ENCODE peak calls at places on chromosomes 2 and 18, in six cellular contexts. One of them, this sample, is unnamed. For H3K4me1, the result is how much of the 10 kb centered on the place peaks cover.

GRCh38 chr2:16861154-16861929 is 195.7 kb upstream of the CYRIA start:
- DNase-seq in heart left ventricle: no peak
- DNase-seq in tibial nerve: no peak
- DNase-seq in endothelial cell of umbilical vein: no peak
- DNase-seq in hepatocyte: no peak
- DNase-seq in aorta: no peak
- DNase-seq in this sample: no peak

GRCh38 chr2:56230171-56230570 is 46.4 kb downstream of the CCDC85A start:
- DNase-seq in tibial nerve: no peak
- DNase-seq in heart left ventricle: no peak
- DNase-seq in hepatocyte: no peak
- DNase-seq in aorta: no peak
- DNase-seq in endothelial cell of umbilical vein: peak
- DNase-seq in this sample: no peak

GRCh38 chr2:69692424-69692823 is 48.9 kb upstream of the AAK1 start:
- DNase-seq in heart left ventricle: no peak
- DNase-seq in aorta: no peak
- DNase-seq in endothelial cell of umbilical vein: no peak
- DNase-seq in hepatocyte: no peak
- DNase-seq in tibial nerve: no peak
- DNase-seq in this sample: no peak

GRCh38 chr2:226791056-226791486 is 8.5 kb downstream of the IRS1 start:
- DNase-seq in tibial nerve: peak
- DNase-seq in aorta: no peak
- DNase-seq in endothelial cell of umbilical vein: peak
- DNase-seq in heart left ventricle: peak
- DNase-seq in hepatocyte: peak
- DNase-seq in this sample: no peak

GRCh38 chr2:21030983-21031968 is 12.6 kb downstream of the APOB start:
- DNase-seq in hepatocyte: no peak
- DNase-seq in heart left ventricle: no peak
- DNase-seq in endothelial cell of umbilical vein: no peak
- DNase-seq in tibial nerve: no peak
- DNase-seq in aorta: no peak
- DNase-seq in this sample: no peak

GRCh38 chr2:99926986-99927385 is 215.4 kb downstream of the AFF3 start:
- DNase-seq in hepatocyte: no peak
- DNase-seq in aorta: no peak
- DNase-seq in heart left ventricle: no peak
- DNase-seq in tibial nerve: no peak
- DNase-seq in endothelial cell of umbilical vein: no peak
- DNase-seq in this sample: no peak

GRCh38 chr2:73730810-73731209 is 6.3 kb downstream of the TPRKB start:
- DNase-seq in heart left ventricle: no peak
- DNase-seq in tibial nerve: no peak
- DNase-seq in hepatocyte: no peak
- DNase-seq in aorta: no peak
- DNase-seq in endothelial cell of umbilical vein: peak
- DNase-seq in this sample: no peak

GRCh38 chr18:46161721-46162421 is 57.7 kb downstream of the HAUS1 start:
- DNase-seq in heart left ventricle: no peak
- DNase-seq in aorta: no peak
- DNase-seq in endothelial cell of umbilical vein: no peak
- DNase-seq in tibial nerve: no peak
- DNase-seq in hepatocyte: no peak
- DNase-seq in this sample: no peak

GRCh38 chr2:130391872-130392670 is 36.2 kb downstream of the PTPN18 start:
- DNase-seq in heart left ventricle: no peak
- DNase-seq in hepatocyte: peak
- DNase-seq in tibial nerve: no peak
- DNase-seq in endothelial cell of umbilical vein: no peak
- DNase-seq in aorta: peak
- DNase-seq in this sample: peak

GRCh38 chr2:113831156-113831555 is 58.7 kb upstream of the ACTR3 start:
- DNase-seq in hepatocyte: peak
- DNase-seq in heart left ventricle: no peak
- DNase-seq in tibial nerve: no peak
- DNase-seq in endothelial cell of umbilical vein: no peak
- DNase-seq in aorta: no peak
- DNase-seq in this sample: peak

GRCh38 chr2:27189989-27190388 is 21.9 kb upstream of the ATRAID start:
- DNase-seq in tibial nerve: no peak
- DNase-seq in endothelial cell of umbilical vein: no peak
- DNase-seq in heart left ventricle: no peak
- DNase-seq in aorta: no peak
- DNase-seq in hepatocyte: no peak
- DNase-seq in this sample: no peak

GRCh38 chr18:63817441-63818051 is 42.3 kb downstream of the SERPINB7 start:
- DNase-seq in endothelial cell of umbilical vein: no peak
- DNase-seq in aorta: no peak
- DNase-seq in hepatocyte: no peak
- DNase-seq in heart left ventricle: no peak
- DNase-seq in tibial nerve: no peak
- DNase-seq in this sample: no peak

GRCh38 chr2:151363709-151364108 is 6.3 kb downstream of the TNFAIP6 start:
- DNase-seq in aorta: no peak
- DNase-seq in tibial nerve: peak
- DNase-seq in heart left ventricle: peak
- DNase-seq in hepatocyte: no peak
- DNase-seq in endothelial cell of umbilical vein: peak
- DNase-seq in this sample: no peak

GRCh38 chr2:1798425-1799144 is 54.3 kb upstream of the PXDN start:
- DNase-seq in tibial nerve: no peak
- DNase-seq in hepatocyte: no peak
- DNase-seq in aorta: peak
- DNase-seq in heart left ventricle: no peak
- DNase-seq in endothelial cell of umbilical vein: no peak
- DNase-seq in this sample: no peak

GRCh38 chr18:36085195-36085594 is 17.8 kb upstream of the RPRD1A start:
- DNase-seq in heart left ventricle: no peak
- DNase-seq in hepatocyte: no peak
- DNase-seq in endothelial cell of umbilical vein: no peak
- DNase-seq in tibial nerve: no peak
- DNase-seq in aorta: no peak
- DNase-seq in this sample: no peak

GRCh38 chr2:18901255-18901654 is 311.9 kb upstream of the NT5C1B start:
- DNase-seq in endothelial cell of umbilical vein: no peak
- DNase-seq in heart left ventricle: no peak
- DNase-seq in aorta: no peak
- DNase-seq in tibial nerve: peak
- DNase-seq in hepatocyte: no peak
- DNase-seq in this sample: no peak

GRCh38 chr2:136308621-136309020 is 190.7 kb upstream of the CXCR4 start:
- DNase-seq in endothelial cell of umbilical vein: no peak
- DNase-seq in aorta: no peak
- DNase-seq in tibial nerve: no peak
- DNase-seq in hepatocyte: no peak
- DNase-seq in heart left ventricle: no peak
- DNase-seq in this sample: peak

GRCh38 chr18:21452381-21452780 is 148.1 kb downstream of the ESCO1 start:
- DNase-seq in heart left ventricle: no peak
- DNase-seq in endothelial cell of umbilical vein: peak
- DNase-seq in aorta: no peak
- DNase-seq in tibial nerve: no peak
- DNase-seq in hepatocyte: peak
- DNase-seq in this sample: no peak

GRCh38 chr18:46623541-46623940 is 33.5 kb downstream of the LOXHD1 start:
- DNase-seq in tibial nerve: no peak
- DNase-seq in aorta: peak
- DNase-seq in endothelial cell of umbilical vein: peak
- DNase-seq in heart left ventricle: no peak
- DNase-seq in hepatocyte: no peak
- DNase-seq in this sample: no peak

GRCh38 chr2:120570546-120570945 is 165.1 kb upstream of the GLI2 start:
- DNase-seq in endothelial cell of umbilical vein: no peak
- DNase-seq in tibial nerve: no peak
- DNase-seq in aorta: no peak
- DNase-seq in heart left ventricle: no peak
- DNase-seq in hepatocyte: no peak
- DNase-seq in this sample: no peak

GRCh38 chr2:161946489-161947107 is 127.4 kb downstream of the DPP4 start:
- DNase-seq in hepatocyte: peak
- DNase-seq in endothelial cell of umbilical vein: peak
- DNase-seq in tibial nerve: no peak
- DNase-seq in heart left ventricle: no peak
- DNase-seq in aorta: no peak
- DNase-seq in this sample: no peak

GRCh38 chr2:5057895-5058294 is 634.3 kb upstream of the SOX11 start:
- DNase-seq in aorta: no peak
- DNase-seq in tibial nerve: no peak
- DNase-seq in hepatocyte: no peak
- DNase-seq in endothelial cell of umbilical vein: no peak
- DNase-seq in heart left ventricle: no peak
- DNase-seq in this sample: no peak

GRCh38 chr2:178949584-178949983 is 100.4 kb downstream of the CCDC141 start:
- DNase-seq in hepatocyte: no peak
- DNase-seq in endothelial cell of umbilical vein: no peak
- DNase-seq in tibial nerve: no peak
- DNase-seq in heart left ventricle: no peak
- DNase-seq in aorta: no peak
- DNase-seq in this sample: no peak

GRCh38 chr2:37358466-37358865 is 14.0 kb downstream of the QPCT start:
- DNase-seq in endothelial cell of umbilical vein: no peak
- DNase-seq in heart left ventricle: no peak
- DNase-seq in aorta: no peak
- DNase-seq in hepatocyte: no peak
- DNase-seq in tibial nerve: no peak
- DNase-seq in this sample: no peak
- H3K4me1 ChIP-seq in endothelial cell of umbilical vein: under half
- H3K4me1 ChIP-seq in heart left ventricle: under half
- H3K4me1 ChIP-seq in aorta: under half
- H3K4me1 ChIP-seq in hepatocyte: under half
- H3K4me1 ChIP-seq in tibial nerve: under half
- H3K4me1 ChIP-seq in this sample: under half

DNA sequence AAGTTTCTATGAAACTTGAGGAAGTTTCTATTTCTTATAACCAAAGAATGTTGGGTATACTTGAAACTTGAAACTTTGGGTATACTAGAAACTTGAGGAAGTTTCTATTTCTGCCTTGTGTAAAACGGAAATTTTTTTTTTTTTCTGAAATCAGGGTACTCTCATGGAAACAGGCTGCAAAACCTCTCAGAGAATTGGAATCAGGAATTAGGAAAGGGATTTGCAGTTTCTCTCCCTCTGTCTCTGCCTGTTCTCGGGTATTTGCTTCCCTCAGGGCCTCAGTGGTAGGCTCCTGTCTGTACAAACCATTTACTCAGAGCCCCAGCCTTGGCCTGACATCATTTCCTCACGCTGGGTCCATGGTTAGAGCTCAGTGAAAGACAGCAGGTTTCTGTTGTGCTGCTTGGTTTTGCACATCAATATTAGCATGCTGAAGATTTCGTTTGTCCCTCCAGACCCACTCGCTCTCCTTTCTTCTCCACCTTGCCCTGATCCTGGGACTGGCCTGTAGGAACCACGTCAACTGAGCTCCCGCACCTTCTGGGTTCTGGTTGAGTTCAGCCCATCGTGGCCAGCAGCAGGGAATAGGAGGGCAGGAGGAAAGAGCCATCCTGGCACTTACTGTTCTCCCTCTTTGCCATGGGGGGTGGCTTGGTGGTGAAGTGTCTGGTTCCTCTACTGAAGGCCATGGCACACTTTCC is 106.4 kb downstream of the POLR1A start:
- DNase-seq in tibial nerve: no peak
- DNase-seq in aorta: peak
- DNase-seq in endothelial cell of umbilical vein: peak
- DNase-seq in hepatocyte: peak
- DNase-seq in heart left ventricle: no peak
- DNase-seq in this sample: no peak
- H3K27ac ChIP-seq in tibial nerve: peak
- H3K27ac ChIP-seq in aorta: peak
- H3K27ac ChIP-seq in endothelial cell of umbilical vein: no peak
- H3K27ac ChIP-seq in hepatocyte: peak
- H3K27ac ChIP-seq in heart left ventricle: peak
- H3K27ac ChIP-seq in this sample: peak

DNA sequence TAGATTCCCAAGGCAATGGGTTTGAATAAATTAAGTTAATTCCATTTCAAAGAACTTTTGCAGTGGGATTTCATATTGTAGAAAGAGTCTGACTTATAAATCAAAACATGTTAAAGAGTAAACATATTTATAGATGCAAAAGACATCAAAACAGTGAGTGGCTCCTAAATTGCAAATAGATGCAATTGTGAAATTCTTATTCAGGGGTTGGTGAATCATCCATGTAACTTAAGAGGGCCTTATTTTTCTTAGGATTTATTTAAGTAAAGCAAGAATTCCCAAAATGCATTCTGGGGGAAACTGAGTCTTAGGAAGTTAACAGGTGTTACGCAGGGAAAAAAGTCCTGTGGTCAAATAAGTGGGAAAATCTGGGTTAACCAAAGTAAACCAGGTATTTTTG is 11.3 kb downstream of the TANC1 start:
- DNase-seq in endothelial cell of umbilical vein: no peak
- DNase-seq in aorta: no peak
- DNase-seq in hepatocyte: no peak
- DNase-seq in tibial nerve: no peak
- DNase-seq in heart left ventricle: no peak
- DNase-seq in this sample: no peak
- H3K4me1 ChIP-seq in endothelial cell of umbilical vein: under half
- H3K4me1 ChIP-seq in aorta: under half
- H3K4me1 ChIP-seq in hepatocyte: under half
- H3K4me1 ChIP-seq in tibial nerve: under half
- H3K4me1 ChIP-seq in heart left ventricle: half or more
- H3K4me1 ChIP-seq in this sample: half or more

GRCh38 chr2:39487398-39488250 is 50.5 kb upstream of the MAP4K3 start:
- DNase-seq in heart left ventricle: no peak
- DNase-seq in aorta: no peak
- DNase-seq in endothelial cell of umbilical vein: peak
- DNase-seq in tibial nerve: no peak
- DNase-seq in hepatocyte: no peak
- DNase-seq in this sample: no peak

GRCh38 chr2:39484620-39485495 is 47.8 kb upstream of the MAP4K3 start:
- DNase-seq in endothelial cell of umbilical vein: no peak
- DNase-seq in heart left ventricle: no peak
- DNase-seq in hepatocyte: no peak
- DNase-seq in aorta: no peak
- DNase-seq in tibial nerve: no peak
- DNase-seq in this sample: no peak

GRCh38 chr2:39488450-39488849 is 51.4 kb upstream of the MAP4K3 start:
- DNase-seq in heart left ventricle: no peak
- DNase-seq in hepatocyte: no peak
- DNase-seq in endothelial cell of umbilical vein: peak
- DNase-seq in aorta: no peak
- DNase-seq in tibial nerve: no peak
- DNase-seq in this sample: no peak

GRCh38 chr2:39484206-39484605 is 47.1 kb upstream of the MAP4K3 start:
- DNase-seq in endothelial cell of umbilical vein: peak
- DNase-seq in aorta: no peak
- DNase-seq in heart left ventricle: no peak
- DNase-seq in hepatocyte: no peak
- DNase-seq in tibial nerve: no peak
- DNase-seq in this sample: no peak

DNA sequence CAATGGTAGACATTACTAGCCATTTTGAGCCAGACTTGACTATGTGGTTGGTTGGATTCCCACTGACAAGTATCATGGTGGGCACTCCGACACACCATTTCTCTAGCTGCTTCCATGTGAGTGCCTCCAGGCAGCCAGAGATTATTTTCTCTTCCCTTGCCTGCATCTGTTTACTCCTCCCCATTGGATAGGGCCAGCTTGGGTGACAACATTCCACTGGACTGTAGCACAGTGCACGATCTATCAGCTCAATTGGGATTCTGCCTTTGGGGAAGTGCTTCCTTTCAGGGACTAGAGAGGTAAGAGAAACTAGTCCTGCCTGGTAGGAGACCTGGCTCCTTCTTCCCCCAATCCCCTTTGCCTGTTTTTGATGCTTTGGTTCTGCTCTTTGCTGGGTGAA is 49.0 kb upstream of the MAP4K3 start:
- DNase-seq in tibial nerve: no peak
- DNase-seq in hepatocyte: no peak
- DNase-seq in heart left ventricle: no peak
- DNase-seq in aorta: no peak
- DNase-seq in endothelial cell of umbilical vein: no peak
- DNase-seq in this sample: no peak
- H3K27ac ChIP-seq in tibial nerve: no peak
- H3K27ac ChIP-seq in hepatocyte: no peak
- H3K27ac ChIP-seq in heart left ventricle: no peak
- H3K27ac ChIP-seq in aorta: no peak
- H3K27ac ChIP-seq in endothelial cell of umbilical vein: no peak
- H3K27ac ChIP-seq in this sample: no peak

This sample was measured in thyroid gland.